ENCODE peak calls at places on chromosomes 12 and 14, in five cellular contexts. D is transverse colon, B is Panc1, V is IMR-90, T is body of pancreas. C is an unnamed sample.

GRCh38 chr12:76878045-76878898 is 547 bp downstream of the CSRP2 start:
- DNase-seq in B (no peak), D (no peak), T (peak; percentile 47), V (no peak), C (peak; percentile 64)

GRCh38 chr14:50395448-50395847 is 1.2 kb downstream of the CDKL1 start:
- DNase-seq in D (peak; percentile 29), V (no peak), T (peak; percentile 67), B (no peak), C (peak; percentile 77)

GRCh38 chr14:101915871-101916815 is 48.2 kb upstream of the DYNC1H1 start:
- DNase-seq in D (no peak), T (no peak), V (no peak), B (no peak), C (no peak)

GRCh38 chr14:40601063-40601462 is 1005.6 kb upstream of the LRFN5 start:
- DNase-seq in T (no peak), D (no peak), V (no peak), B (no peak), C (no peak)

GRCh38 chr14:100640481-100641273 is 53.5 kb upstream of the BEGAIN start:
- DNase-seq in D (peak; percentile 57), T (no peak), V (peak; percentile 28), B (no peak), C (peak; percentile 11)

GRCh38 chr12:52850681-52851080 is 1.9 kb upstream of the KRT78 start:
- DNase-seq in D (no peak), T (no peak), V (no peak), B (no peak), C (no peak)

GRCh38 chr12:3469711-3470110 is 21.3 kb upstream of the PRMT8 start:
- DNase-seq in T (no peak), D (no peak), B (no peak), V (no peak), C (no peak)

GRCh38 chr14:86654558-86655184 is 1124.7 kb downstream of the FLRT2 start:
- DNase-seq in T (peak; percentile 90), D (peak; percentile 35), V (peak; percentile 26), B (peak; percentile 4), C (peak; percentile 54)

GRCh38 chr14:26389646-26390508 is 208.0 kb downstream of the NOVA1 start:
- DNase-seq in B (no peak), T (no peak), V (peak; percentile 4), D (no peak), C (no peak)

GRCh38 chr12:47828967-47829482 is 9.3 kb upstream of the HDAC7 start:
- DNase-seq in B (no peak), T (peak; percentile 61), V (peak; percentile 59), D (peak; percentile 82), C (peak; percentile 92)

GRCh38 chr12:103401421-103401820 is 94.3 kb downstream of the C12orf42 start:
- DNase-seq in T (no peak), D (no peak), V (no peak), B (no peak), C (no peak)

GRCh38 chr14:88995437-88996198 is 171.2 kb downstream of the TTC8 start:
- DNase-seq in T (no peak), D (no peak), V (peak; percentile 94), B (no peak), C (peak; percentile 52)

GRCh38 chr12:21545557-21545956 is 19.5 kb downstream of the SPX start:
- DNase-seq in D (no peak), B (no peak), T (no peak), V (no peak), C (no peak)

GRCh38 chr12:80807640-80808288 is 91.1 kb downstream of the MYF5 start:
- DNase-seq in B (no peak), T (no peak), D (no peak), V (peak; percentile 18), C (no peak)

GRCh38 chr14:97212399-97212798 is 415.2 kb downstream of the VRK1 start:
- DNase-seq in B (no peak), D (no peak), T (no peak), V (no peak), C (no peak)

GRCh38 chr14:97210202-97210601 is 413.0 kb downstream of the VRK1 start:
- DNase-seq in D (no peak), V (no peak), B (no peak), T (no peak), C (no peak)

DNA sequence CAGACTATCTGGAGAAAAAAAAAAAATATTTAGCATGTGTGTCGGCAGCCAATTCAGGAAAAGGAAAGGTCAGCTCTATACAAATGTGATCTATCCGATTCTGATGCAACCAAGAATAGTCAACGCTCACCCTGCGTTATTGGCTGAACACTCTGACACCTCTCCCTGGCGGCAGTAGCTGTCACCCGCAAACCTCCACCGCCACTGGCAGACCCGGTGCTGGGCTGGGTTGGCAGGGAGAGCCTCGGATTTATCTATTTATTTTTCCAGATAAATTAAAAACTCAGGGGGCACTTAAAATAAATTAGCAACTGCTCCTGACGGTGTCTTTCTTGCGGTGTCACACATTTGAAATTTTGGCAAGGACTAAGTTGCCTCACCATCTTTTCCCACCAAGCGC is 409.8 kb downstream of the VRK1 start:
- DNase-seq in V (no peak), D (no peak), T (no peak), B (no peak), C (no peak)
- H3K4me3 ChIP-seq in V (no peak overlapping the region), D (no peak overlapping the region), T (no peak overlapping the region), B (no peak overlapping the region), C (no peak overlapping the region)

GRCh38 chr14:95329941-95330340 is 10.2 kb upstream of the CLMN start:
- DNase-seq in D (no peak), T (no peak), V (no peak), B (no peak), C (no peak)

GRCh38 chr14:95328876-95329503 is 9.3 kb upstream of the CLMN start:
- DNase-seq in B (no peak), V (no peak), D (no peak), T (no peak), C (no peak)

GRCh38 chr14:95330591-95331370 is 11.1 kb upstream of the CLMN start:
- DNase-seq in V (no peak), T (no peak), B (no peak), D (no peak), C (no peak)

GRCh38 chr14:95326987-95327386 is 7.3 kb upstream of the CLMN start:
- DNase-seq in T (no peak), B (no peak), D (no peak), V (no peak), C (no peak)

GRCh38 chr14:95327558-95328374 is 8.1 kb upstream of the CLMN start:
- DNase-seq in V (no peak), D (peak; percentile 44), B (no peak), T (no peak), C (no peak)
- H3K27ac ChIP-seq in V (no peak overlapping the region), D (no peak overlapping the region), B (no peak overlapping the region), T (no peak overlapping the region), C (no peak overlapping the region)

DNA sequence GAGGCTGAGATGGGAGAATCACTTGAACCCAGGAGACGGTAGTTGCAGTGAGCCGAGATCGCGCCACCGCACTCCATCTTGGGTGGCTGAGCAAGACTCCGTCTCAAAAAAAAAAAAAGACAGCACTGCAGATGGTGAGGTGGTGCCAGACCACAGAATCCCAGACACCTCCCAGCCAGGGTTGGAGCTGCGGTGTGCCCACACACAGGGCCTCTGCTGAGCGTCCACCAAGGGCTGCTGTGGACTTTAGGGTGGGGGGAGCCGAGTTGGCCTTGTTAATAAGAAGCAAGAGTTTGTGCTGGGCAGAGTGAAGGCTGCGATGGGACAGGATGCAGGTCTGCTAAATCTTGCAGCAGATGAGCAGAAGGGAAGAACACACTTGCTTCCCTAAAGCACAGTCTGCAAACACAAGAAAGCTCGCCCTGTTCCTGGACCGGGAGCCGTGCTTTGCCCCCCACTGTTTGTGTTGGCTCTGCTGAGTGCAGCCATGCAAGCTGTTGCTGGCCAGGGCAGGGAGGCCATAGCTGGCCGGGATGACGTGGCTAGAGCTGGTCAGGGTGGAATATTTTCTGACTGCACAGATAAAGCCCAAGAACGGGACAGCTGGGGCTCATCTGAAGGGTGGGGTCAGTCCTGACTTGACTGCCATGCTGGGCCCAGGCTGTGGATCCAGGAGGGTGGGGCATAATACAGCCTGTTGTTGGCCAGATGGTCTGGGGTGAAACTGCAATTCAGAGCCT is 14.4 kb downstream of the KMT5A start:
- DNase-seq in V (peak; percentile 37), T (peak; percentile 50), D (peak; percentile 52), B (no peak), C (peak; percentile 72)
- H3K4me3 ChIP-seq in V (no peak overlapping the region), T (no peak overlapping the region), D (no peak overlapping the region), B (no peak overlapping the region), C (no peak overlapping the region)

DNA sequence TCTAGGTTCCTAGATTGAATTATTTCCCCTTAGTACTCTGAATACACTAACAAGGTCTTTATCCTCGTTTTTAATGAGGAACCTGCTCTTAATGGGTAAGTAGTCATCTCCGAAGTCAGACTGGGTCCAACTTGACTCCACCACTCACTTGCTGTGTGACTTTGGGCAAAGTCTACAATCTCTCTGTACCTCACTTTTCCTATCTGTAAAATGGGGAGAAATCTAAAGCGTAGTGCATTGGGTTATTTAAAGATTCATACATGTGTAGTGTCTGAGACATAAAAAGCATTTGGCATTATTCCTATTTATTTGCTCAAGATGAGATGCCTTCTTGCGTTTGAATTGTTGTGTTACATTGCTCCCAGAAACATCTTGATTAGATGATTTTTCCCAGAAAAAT is 51.5 kb downstream of the GTF2A1 start:
- DNase-seq in B (no peak), V (no peak), D (no peak), T (no peak), C (no peak)
- H3K27ac ChIP-seq in B (no peak overlapping the region), V (peak overlapping the region; percentile 37), D (peak overlapping the region; percentile 95), T (peak overlapping the region; percentile 94), C (peak overlapping the region; percentile 92)

DNA sequence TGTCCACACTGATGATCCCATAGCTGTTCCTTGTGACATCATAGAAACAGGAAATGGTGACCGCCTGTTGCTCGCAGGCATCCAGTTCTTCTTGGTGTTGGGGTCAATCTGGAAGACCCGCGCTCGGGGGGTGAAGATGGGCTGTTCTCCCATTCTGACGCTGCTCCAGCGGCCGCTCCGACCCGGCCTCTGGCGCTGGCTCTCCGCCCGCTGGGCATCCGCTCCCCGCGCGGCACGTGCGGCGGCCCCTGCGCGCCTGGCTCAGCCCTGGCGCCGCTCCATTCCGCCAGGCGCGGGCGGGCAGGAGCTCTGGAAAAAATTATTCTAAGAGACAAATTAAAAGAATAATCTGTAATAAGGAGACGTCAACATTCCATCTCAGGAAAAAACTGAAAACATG is 761.1 kb downstream of the TMEM121 start:
- DNase-seq in B (no peak), D (no peak), V (no peak), T (no peak), C (no peak)
- H3K4me3 ChIP-seq in B (no peak overlapping the region), D (no peak overlapping the region), V (no peak overlapping the region), T (no peak overlapping the region), C (no peak overlapping the region)

C was measured in thyroid gland.